ENCODE peak calls at places on chromosome 7, in four cellular contexts. One of them, this sample, is unnamed.

GRCh38 chr7:66697451-66698438 is 42.8 kb upstream of the RABGEF1 start:
- DNase-seq in renal cortical epithelial cell: peak; percentile 19
- DNase-seq in hippocampal formation: peak; percentile 27
- DNase-seq in GM12892: no peak
- DNase-seq in this sample: no peak

GRCh38 chr7:132135986-132136385 is 440.3 kb downstream of the PLXNA4 start:
- DNase-seq in hippocampal formation: no peak
- DNase-seq in renal cortical epithelial cell: no peak
- DNase-seq in GM12892: no peak
- DNase-seq in this sample: no peak

GRCh38 chr7:28423919-28424514 is 11.7 kb downstream of the CREB5 start:
- DNase-seq in GM12892: no peak
- DNase-seq in renal cortical epithelial cell: no peak
- DNase-seq in hippocampal formation: no peak
- DNase-seq in this sample: no peak

GRCh38 chr7:46396501-46396900 is 475.4 kb upstream of the IGFBP3 start:
- DNase-seq in renal cortical epithelial cell: no peak
- DNase-seq in GM12892: no peak
- DNase-seq in hippocampal formation: no peak
- DNase-seq in this sample: no peak

GRCh38 chr7:99855236-99855635 is 21.6 kb downstream of the OR2AE1 start:
- DNase-seq in renal cortical epithelial cell: no peak
- DNase-seq in hippocampal formation: no peak
- DNase-seq in GM12892: no peak
- DNase-seq in this sample: no peak

GRCh38 chr7:55187701-55188491 is 169.1 kb downstream of the EGFR start:
- DNase-seq in GM12892: no peak
- DNase-seq in hippocampal formation: no peak
- DNase-seq in renal cortical epithelial cell: no peak
- DNase-seq in this sample: no peak

GRCh38 chr7:92639213-92639896 is 49.2 kb upstream of the FAM133B start:
- DNase-seq in hippocampal formation: no peak
- DNase-seq in GM12892: no peak
- DNase-seq in renal cortical epithelial cell: peak; percentile 51
- DNase-seq in this sample: no peak

GRCh38 chr7:51316666-51317581 is at the start of gene COBL:
- DNase-seq in hippocampal formation: no peak
- DNase-seq in renal cortical epithelial cell: no peak
- DNase-seq in GM12892: no peak
- DNase-seq in this sample: no peak

GRCh38 chr7:129642871-129643515 is 31.5 kb downstream of the NRF1 start:
- DNase-seq in hippocampal formation: peak; percentile 19
- DNase-seq in renal cortical epithelial cell: no peak
- DNase-seq in GM12892: no peak
- DNase-seq in this sample: no peak

GRCh38 chr7:77746824-77747165 is 50.5 kb downstream of the RSBN1L start:
- DNase-seq in hippocampal formation: no peak
- DNase-seq in GM12892: no peak
- DNase-seq in renal cortical epithelial cell: no peak
- DNase-seq in this sample: no peak

GRCh38 chr7:149202831-149203231 is 7.5 kb downstream of the ZNF282 start:
- DNase-seq in hippocampal formation: no peak
- DNase-seq in renal cortical epithelial cell: no peak
- DNase-seq in GM12892: no peak
- DNase-seq in this sample: no peak

GRCh38 chr7:106074257-106074656 is 37.9 kb downstream of the SYPL1 start:
- DNase-seq in GM12892: no peak
- DNase-seq in renal cortical epithelial cell: no peak
- DNase-seq in hippocampal formation: no peak
- DNase-seq in this sample: no peak

GRCh38 chr7:130649004-130649790 is 19.4 kb downstream of the COPG2 start:
- DNase-seq in renal cortical epithelial cell: peak; percentile 66
- DNase-seq in hippocampal formation: no peak
- DNase-seq in GM12892: no peak
- DNase-seq in this sample: no peak

GRCh38 chr7:135792334-135792733 is 43.7 kb upstream of the FAM180A start:
- DNase-seq in GM12892: no peak
- DNase-seq in hippocampal formation: no peak
- DNase-seq in renal cortical epithelial cell: no peak
- DNase-seq in this sample: no peak

GRCh38 chr7:66497346-66497745 is 131.3 kb upstream of the KCTD7 start:
- DNase-seq in renal cortical epithelial cell: no peak
- DNase-seq in hippocampal formation: no peak
- DNase-seq in GM12892: no peak
- DNase-seq in this sample: no peak

GRCh38 chr7:69962077-69962855 is 364.0 kb downstream of the AUTS2 start:
- DNase-seq in renal cortical epithelial cell: no peak
- DNase-seq in GM12892: no peak
- DNase-seq in hippocampal formation: no peak
- DNase-seq in this sample: no peak

GRCh38 chr7:50119815-50120637 is 27.0 kb upstream of the ZPBP start:
- DNase-seq in hippocampal formation: no peak
- DNase-seq in GM12892: no peak
- DNase-seq in renal cortical epithelial cell: no peak
- DNase-seq in this sample: no peak

GRCh38 chr7:41544241-41544640 is 158.6 kb downstream of the INHBA start:
- DNase-seq in GM12892: no peak
- DNase-seq in renal cortical epithelial cell: peak; percentile 32
- DNase-seq in hippocampal formation: no peak
- DNase-seq in this sample: no peak

GRCh38 chr7:135601182-135601581 is 43.5 kb downstream of the NUP205 start:
- DNase-seq in GM12892: no peak
- DNase-seq in renal cortical epithelial cell: peak; percentile 43
- DNase-seq in hippocampal formation: no peak
- DNase-seq in this sample: no peak

GRCh38 chr7:80530136-80530535 is 18.3 kb upstream of the GNAT3 start:
- DNase-seq in GM12892: no peak
- DNase-seq in renal cortical epithelial cell: no peak
- DNase-seq in hippocampal formation: no peak
- DNase-seq in this sample: no peak